ENCODE peak calls at places on chromosomes 4 and X, in ten cellular contexts. D, E, T, R, C, K, X, U, Y and Q are unnamed samples.

GRCh38 chrX:15384304-15384703 is at the start of gene VEGFD:
- DNase-seq in D (no peak), E (no peak), T (no peak), R (no peak), C (no peak), K (peak; percentile 73), X (no peak), U (peak; percentile 54), Y (no peak), Q (no peak)

GRCh38 chr4:74942251-74942917 is 9.5 kb downstream of the PARM1 start:
- DNase-seq in D (no peak), E (no peak), T (no peak), R (no peak), C (no peak), K (no peak), X (no peak), U (no peak), Y (no peak), Q (no peak)

GRCh38 chrX:132364313-132364712 is 124.5 kb downstream of the MBNL3 start:
- DNase-seq in D (no peak), E (no peak), T (no peak), R (no peak), C (no peak), K (no peak), X (no peak), U (no peak), Y (no peak), Q (no peak)

GRCh38 chrX:100911731-100912130 is 17.0 kb downstream of the XKRX start:
- DNase-seq in D (no peak), E (no peak), T (no peak), R (no peak), C (no peak), K (no peak), X (no peak), U (no peak), Y (no peak), Q (no peak)

GRCh38 chrX:53088136-53088974 is 5.6 kb upstream of the KANTR start:
- DNase-seq in D (no peak), E (peak; percentile 74), T (peak; percentile 54), R (peak; percentile 84), C (peak; percentile 79), K (peak; percentile 95), X (peak; percentile 70), U (no peak), Y (peak; percentile 29), Q (peak; percentile 76)

GRCh38 chr4:86060341-86060740 is 299.5 kb downstream of the MAPK10 start:
- DNase-seq in D (no peak), E (no peak), T (no peak), R (no peak), C (no peak), K (no peak), X (no peak), U (no peak), Y (no peak), Q (no peak)

GRCh38 chr4:6633091-6633906 is 7.2 kb upstream of the MRFAP1 start:
- DNase-seq in D (no peak), E (no peak), T (no peak), R (no peak), C (no peak), K (peak; percentile 75), X (peak; percentile 22), U (peak; percentile 82), Y (no peak), Q (no peak)

GRCh38 chr4:145887241-145887964 is 51.2 kb downstream of the ZNF827 start:
- DNase-seq in D (peak; percentile 56), E (no peak), T (peak; percentile 54), R (peak; percentile 76), C (no peak), K (no peak), X (no peak), U (no peak), Y (no peak), Q (no peak)

GRCh38 chr4:47413515-47413914 is 50.0 kb downstream of the COMMD8 start:
- DNase-seq in D (no peak), E (no peak), T (no peak), R (no peak), C (no peak), K (no peak), X (peak; percentile 48), U (no peak), Y (no peak), Q (no peak)

GRCh38 chrX:132435222-132435621 is 53.6 kb downstream of the MBNL3 start:
- DNase-seq in D (no peak), E (no peak), T (no peak), R (no peak), C (no peak), K (peak; percentile 0), X (no peak), U (no peak), Y (no peak), Q (no peak)

GRCh38 chr4:170723171-170723570 is 633.4 kb upstream of the AADAT start:
- DNase-seq in D (no peak), E (no peak), T (no peak), R (no peak), C (no peak), K (no peak), X (no peak), U (no peak), Y (no peak), Q (no peak)

GRCh38 chr4:3880595-3881120 is 114.5 kb downstream of the ADRA2C start:
- DNase-seq in D (no peak), E (peak; percentile 78), T (peak; percentile 58), R (no peak), C (peak; percentile 83), K (peak; percentile 83), X (no peak), U (peak; percentile 56), Y (peak; percentile 20), Q (peak; percentile 78)

GRCh38 chrX:123975180-123975579 is 13.7 kb downstream of the STAG2 start:
- DNase-seq in D (no peak), E (no peak), T (no peak), R (no peak), C (no peak), K (no peak), X (no peak), U (no peak), Y (no peak), Q (no peak)

GRCh38 chrX:125507119-125507518 is 187.4 kb downstream of the TEX13C start:
- DNase-seq in D (no peak), E (no peak), T (no peak), R (no peak), C (no peak), K (no peak), X (no peak), U (no peak), Y (no peak), Q (no peak)

GRCh38 chr4:148258526-148258925 is 183.7 kb downstream of the NR3C2 start:
- DNase-seq in D (no peak), E (no peak), T (no peak), R (no peak), C (no peak), K (no peak), X (no peak), U (no peak), Y (no peak), Q (no peak)

GRCh38 chrX:97267916-97268680 is 384.4 kb downstream of the RPA4 start:
- DNase-seq in D (peak; percentile 8), E (no peak), T (no peak), R (no peak), C (no peak), K (no peak), X (no peak), U (no peak), Y (no peak), Q (no peak)

GRCh38 chrX:48532201-48532600 is 7.3 kb upstream of the TBC1D25 start:
- DNase-seq in D (no peak), E (no peak), T (no peak), R (no peak), C (no peak), K (peak; percentile 72), X (no peak), U (no peak), Y (no peak), Q (no peak)

GRCh38 chrX:131617182-131617581 is 73.3 kb downstream of the OR13H1 start:
- DNase-seq in D (peak; percentile 3), E (no peak), T (no peak), R (no peak), C (no peak), K (no peak), X (no peak), U (no peak), Y (no peak), Q (no peak)

GRCh38 chr4:149911371-149911770 is 95.7 kb upstream of the IQCM start:
- DNase-seq in D (no peak), E (no peak), T (no peak), R (no peak), C (no peak), K (no peak), X (no peak), U (no peak), Y (no peak), Q (no peak)